ENCODE peak calls at places on chromosome 14, in four cellular contexts. X is EH; R is activated CD4-positive, alpha-beta T cell treated with anti-CD3 and anti-CD28 coated beads, Interleukin-2, amount 50 U/mL, for 24 hours; E is stimulated activated CD8-positive, alpha-beta memory T cell treated with anti-CD3 and anti-CD28 coated beads, Interleukin-7, amount 100 ng/mL, for 48 hours. B is an unnamed sample.

GRCh38 chr14:75877884-75878283 is 103.9 kb downstream of the TGFB3 start:
- DNase-seq in X (no peak), R (no peak), E (no peak), B (no peak)

GRCh38 chr14:104678901-104679705 is 10.3 kb upstream of the INF2 start:
- DNase-seq in X (no peak), R (no peak), E (no peak), B (no peak)

GRCh38 chr14:50647282-50647681 is 20.8 kb downstream of the SAV1 start:
- DNase-seq in X (no peak), R (no peak), E (no peak), B (no peak)

GRCh38 chr14:73143003-73143402 is 6.7 kb downstream of the PSEN1 start:
- DNase-seq in X (no peak), R (no peak), E (no peak), B (no peak)

GRCh38 chr14:53640695-53641094 is 315.9 kb downstream of the BMP4 start:
- DNase-seq in X (peak), R (no peak), E (no peak), B (no peak)

GRCh38 chr14:101077511-101078074 is 174.1 kb upstream of the RTL1 start:
- DNase-seq in X (peak), R (no peak), E (no peak), B (no peak)

GRCh38 chr14:32932921-32933622 is 5.6 kb upstream of the NPAS3 start:
- DNase-seq in X (no peak), R (no peak), E (no peak), B (no peak)

GRCh38 chr14:38129705-38130104 is 78.0 kb upstream of the SSTR1 start:
- DNase-seq in X (no peak), R (no peak), E (no peak), B (no peak)

GRCh38 chr14:73463411-73463810 is 5.1 kb upstream of the NUMB start:
- DNase-seq in X (peak), R (peak), E (no peak), B (no peak)

GRCh38 chr14:61342941-61343340 is 21.6 kb downstream of the PRKCH start:
- DNase-seq in X (no peak), R (no peak), E (no peak), B (no peak)

GRCh38 chr14:25394356-25394755 is 344.4 kb upstream of the STXBP6 start:
- DNase-seq in X (no peak), R (no peak), E (no peak), B (no peak)

GRCh38 chr14:89990623-89991275 is 35.0 kb downstream of the TDP1 start:
- DNase-seq in X (no peak), R (no peak), E (no peak), B (no peak)

GRCh38 chr14:101965796-101966718 is 1.7 kb downstream of the DYNC1H1 start:
- DNase-seq in X (peak), R (no peak), E (no peak), B (no peak)

GRCh38 chr14:95722525-95723190 is 8.7 kb upstream of the TCL1A start:
- DNase-seq in X (no peak), R (no peak), E (no peak), B (no peak)

GRCh38 chr14:71113376-71113775 is 206.1 kb downstream of the PCNX1 start:
- DNase-seq in X (peak), R (no peak), E (no peak), B (no peak)

GRCh38 chr14:68730811-68731425 is 61.9 kb downstream of the ZFP36L1 start:
- DNase-seq in X (no peak), R (no peak), E (no peak), B (no peak)

GRCh38 chr14:75242546-75243273 is 35.9 kb upstream of the FOS start:
- DNase-seq in X (peak), R (no peak), E (no peak), B (no peak)

GRCh38 chr14:81868172-81868571 is 334.5 kb upstream of the SEL1L start:
- DNase-seq in X (no peak), R (no peak), E (no peak), B (no peak)

GRCh38 chr14:81710232-81710845 is 176.7 kb upstream of the SEL1L start:
- DNase-seq in X (peak), R (no peak), E (no peak), B (no peak)

GRCh38 chr14:79225815-79226214 is 985.5 kb downstream of the DIO2 start:
- DNase-seq in X (no peak), R (no peak), E (no peak), B (no peak)

GRCh38 chr14:39351708-39352107 is 80.5 kb downstream of the FBXO33 start:
- DNase-seq in X (no peak), R (no peak), E (no peak), B (no peak)

GRCh38 chr14:90461425-90461824 is 64.6 kb downstream of the CALM1 start:
- DNase-seq in X (no peak), R (no peak), E (no peak), B (no peak)

GRCh38 chr14:37889087-37889486 is 293.7 kb downstream of the TTC6 start:
- DNase-seq in X (no peak), R (no peak), E (no peak), B (no peak)

GRCh38 chr14:88386395-88386794 is 938 bp downstream of the SPATA7 start:
- DNase-seq in X (no peak), R (no peak), E (no peak), B (no peak)

GRCh38 chr14:92601757-92602417 is 88.3 kb downstream of the RIN3 start:
- DNase-seq in X (no peak), R (no peak), E (no peak), B (no peak)

GRCh38 chr14:36254020-36254614 is 66.3 kb downstream of the MBIP start:
- DNase-seq in X (peak), R (no peak), E (no peak), B (no peak)

GRCh38 chr14:100438271-100438670 is 115.1 kb downstream of the SLC25A47 start:
- DNase-seq in X (no peak), R (no peak), E (no peak), B (no peak)

GRCh38 chr14:81247271-81247766 is 26.6 kb upstream of the GTF2A1 start:
- DNase-seq in X (no peak), R (no peak), E (no peak), B (no peak)

GRCh38 chr14:104937161-104937560 is 12.5 kb downstream of the PLD4 start:
- DNase-seq in X (no peak), R (no peak), E (no peak), B (no peak)

GRCh38 chr14:32408018-32408417 is 78.9 kb downstream of the AKAP6 start:
- DNase-seq in X (no peak), R (no peak), E (no peak), B (no peak)

GRCh38 chr14:75794615-75795038 is 133.6 kb downstream of the TTLL5 start:
- DNase-seq in X (peak), R (no peak), E (no peak), B (no peak)

GRCh38 chr14:95686935-95687334 is 709 bp downstream of the TCL1B start:
- DNase-seq in X (no peak), R (no peak), E (no peak), B (no peak)

GRCh38 chr14:68495101-68495637 is 297.7 kb downstream of the ZFP36L1 start:
- DNase-seq in X (peak), R (no peak), E (no peak), B (no peak)